ENCODE peak calls at places on chromosome 13, in six cellular contexts. One of them, this sample, is unnamed.

GRCh38 chr13:24683833-24684599 is 3.8 kb downstream of the ATP12A start:
- DNase-seq in H7: peak
- DNase-seq in hepatic stellate cell: peak
- DNase-seq in AG09309: no peak
- DNase-seq in SJCRH30: peak
- DNase-seq in aorta: no peak
- DNase-seq in this sample: peak

GRCh38 chr13:50123002-50123401 is 107.8 kb downstream of the KCNRG start:
- DNase-seq in aorta: no peak
- DNase-seq in SJCRH30: no peak
- DNase-seq in AG09309: no peak
- DNase-seq in hepatic stellate cell: no peak
- DNase-seq in H7: peak
- DNase-seq in this sample: no peak

GRCh38 chr13:82344867-82345266 is 1537.4 kb downstream of the SLITRK1 start:
- DNase-seq in hepatic stellate cell: no peak
- DNase-seq in SJCRH30: peak
- DNase-seq in H7: no peak
- DNase-seq in AG09309: no peak
- DNase-seq in aorta: no peak
- DNase-seq in this sample: no peak

GRCh38 chr13:99158846-99159245 is 41.8 kb upstream of the UBAC2 start:
- DNase-seq in H7: no peak
- DNase-seq in SJCRH30: no peak
- DNase-seq in aorta: no peak
- DNase-seq in AG09309: no peak
- DNase-seq in hepatic stellate cell: no peak
- DNase-seq in this sample: no peak

GRCh38 chr13:21435710-21436151 is 23.4 kb downstream of the ZDHHC20 start:
- DNase-seq in hepatic stellate cell: peak
- DNase-seq in H7: no peak
- DNase-seq in SJCRH30: no peak
- DNase-seq in AG09309: peak
- DNase-seq in aorta: peak
- DNase-seq in this sample: peak

GRCh38 chr13:106526748-106527488 is 8.5 kb downstream of the EFNB2 start:
- DNase-seq in aorta: no peak
- DNase-seq in SJCRH30: no peak
- DNase-seq in hepatic stellate cell: no peak
- DNase-seq in AG09309: no peak
- DNase-seq in H7: no peak
- DNase-seq in this sample: no peak

GRCh38 chr13:95039415-95039814 is 261.8 kb downstream of the ABCC4 start:
- DNase-seq in AG09309: no peak
- DNase-seq in aorta: no peak
- DNase-seq in SJCRH30: no peak
- DNase-seq in hepatic stellate cell: no peak
- DNase-seq in H7: no peak
- DNase-seq in this sample: no peak

GRCh38 chr13:73598021-73598712 is 536.0 kb downstream of the KLF12 start:
- DNase-seq in H7: no peak
- DNase-seq in SJCRH30: no peak
- DNase-seq in AG09309: no peak
- DNase-seq in hepatic stellate cell: no peak
- DNase-seq in aorta: no peak
- DNase-seq in this sample: no peak

GRCh38 chr13:111367340-111367739 is 46.9 kb downstream of the TEX29 start:
- DNase-seq in AG09309: no peak
- DNase-seq in aorta: no peak
- DNase-seq in hepatic stellate cell: no peak
- DNase-seq in SJCRH30: no peak
- DNase-seq in H7: no peak
- DNase-seq in this sample: no peak

GRCh38 chr13:24505256-24505655 is 7.3 kb downstream of the PARP4 start:
- DNase-seq in hepatic stellate cell: no peak
- DNase-seq in SJCRH30: no peak
- DNase-seq in AG09309: no peak
- DNase-seq in aorta: no peak
- DNase-seq in H7: no peak
- DNase-seq in this sample: peak

GRCh38 chr13:45220403-45220802 is 19.6 kb upstream of the KCTD4 start:
- DNase-seq in SJCRH30: no peak
- DNase-seq in H7: no peak
- DNase-seq in aorta: no peak
- DNase-seq in hepatic stellate cell: no peak
- DNase-seq in AG09309: no peak
- DNase-seq in this sample: no peak

GRCh38 chr13:55302568-55302967 is 1838.2 kb upstream of the PRR20A start:
- DNase-seq in AG09309: no peak
- DNase-seq in hepatic stellate cell: no peak
- DNase-seq in SJCRH30: no peak
- DNase-seq in aorta: no peak
- DNase-seq in H7: no peak
- DNase-seq in this sample: no peak

GRCh38 chr13:46126074-46126473 is 21.2 kb upstream of the CPB2 start:
- DNase-seq in aorta: no peak
- DNase-seq in H7: no peak
- DNase-seq in AG09309: no peak
- DNase-seq in SJCRH30: no peak
- DNase-seq in hepatic stellate cell: no peak
- DNase-seq in this sample: no peak

GRCh38 chr13:26946675-26947342 is 186.2 kb upstream of the GPR12 start:
- DNase-seq in AG09309: no peak
- DNase-seq in H7: peak
- DNase-seq in SJCRH30: peak
- DNase-seq in aorta: no peak
- DNase-seq in hepatic stellate cell: peak
- DNase-seq in this sample: no peak

GRCh38 chr13:64130600-64130999 is 2715.0 kb upstream of the PCDH20 start:
- DNase-seq in AG09309: no peak
- DNase-seq in aorta: no peak
- DNase-seq in hepatic stellate cell: no peak
- DNase-seq in SJCRH30: no peak
- DNase-seq in H7: no peak
- DNase-seq in this sample: no peak

GRCh38 chr13:87981416-87981815 is 310.2 kb downstream of the SLITRK5 start:
- DNase-seq in SJCRH30: no peak
- DNase-seq in AG09309: no peak
- DNase-seq in H7: no peak
- DNase-seq in hepatic stellate cell: no peak
- DNase-seq in aorta: no peak
- DNase-seq in this sample: no peak

GRCh38 chr13:50484472-50485113 is 358.9 kb downstream of the DLEU7 start:
- DNase-seq in aorta: no peak
- DNase-seq in SJCRH30: peak
- DNase-seq in hepatic stellate cell: no peak
- DNase-seq in H7: no peak
- DNase-seq in AG09309: no peak
- DNase-seq in this sample: peak

GRCh38 chr13:33662392-33662791 is 155.6 kb upstream of the RFC3 start:
- DNase-seq in aorta: no peak
- DNase-seq in AG09309: no peak
- DNase-seq in hepatic stellate cell: no peak
- DNase-seq in SJCRH30: no peak
- DNase-seq in H7: no peak
- DNase-seq in this sample: no peak

This sample was measured in testis.